ENCODE peak calls at places on chromosomes 3 and 15, in eight cellular contexts. One of them, this sample, is unnamed.

GRCh38 chr3:12632523-12632922 is 31.4 kb downstream of the RAF1 start:
- DNase-seq in left ventricle myocardium inferior: no peak
- DNase-seq in naive thymus-derived CD4-positive, alpha-beta T cell: no peak
- DNase-seq in pancreas: no peak
- DNase-seq in right lobe of liver: no peak
- DNase-seq in AG04450: no peak
- DNase-seq in tibial nerve: no peak
- DNase-seq in dorsolateral prefrontal cortex: no peak
- DNase-seq in this sample: no peak

GRCh38 chr15:62165029-62165792 is at the start of gene C2CD4B:
- DNase-seq in left ventricle myocardium inferior: peak; percentile 68
- DNase-seq in naive thymus-derived CD4-positive, alpha-beta T cell: no peak
- DNase-seq in pancreas: peak; percentile 96
- DNase-seq in right lobe of liver: peak; percentile 74
- DNase-seq in AG04450: no peak
- DNase-seq in tibial nerve: no peak
- DNase-seq in dorsolateral prefrontal cortex: no peak
- DNase-seq in this sample: no peak

GRCh38 chr3:56295161-56295560 is 173.1 kb downstream of the ERC2 start:
- DNase-seq in left ventricle myocardium inferior: no peak
- DNase-seq in naive thymus-derived CD4-positive, alpha-beta T cell: no peak
- DNase-seq in pancreas: no peak
- DNase-seq in right lobe of liver: no peak
- DNase-seq in AG04450: no peak
- DNase-seq in tibial nerve: no peak
- DNase-seq in dorsolateral prefrontal cortex: no peak
- DNase-seq in this sample: no peak

GRCh38 chr3:160928183-160928718 is 172.2 kb downstream of the PPM1L start:
- DNase-seq in left ventricle myocardium inferior: no peak
- DNase-seq in naive thymus-derived CD4-positive, alpha-beta T cell: no peak
- DNase-seq in pancreas: no peak
- DNase-seq in right lobe of liver: no peak
- DNase-seq in AG04450: no peak
- DNase-seq in tibial nerve: no peak
- DNase-seq in dorsolateral prefrontal cortex: no peak
- DNase-seq in this sample: no peak

GRCh38 chr15:69104050-69104750 is 56.2 kb upstream of the GLCE start:
- DNase-seq in left ventricle myocardium inferior: no peak
- DNase-seq in naive thymus-derived CD4-positive, alpha-beta T cell: no peak
- DNase-seq in pancreas: no peak
- DNase-seq in right lobe of liver: no peak
- DNase-seq in AG04450: no peak
- DNase-seq in tibial nerve: no peak
- DNase-seq in dorsolateral prefrontal cortex: no peak
- DNase-seq in this sample: no peak

GRCh38 chr15:85406916-85407315 is 26.5 kb downstream of the AKAP13 start:
- DNase-seq in left ventricle myocardium inferior: no peak
- DNase-seq in naive thymus-derived CD4-positive, alpha-beta T cell: no peak
- DNase-seq in pancreas: no peak
- DNase-seq in right lobe of liver: no peak
- DNase-seq in AG04450: no peak
- DNase-seq in tibial nerve: no peak
- DNase-seq in dorsolateral prefrontal cortex: no peak
- DNase-seq in this sample: no peak

GRCh38 chr15:85754993-85755392 is 39.7 kb downstream of the KLHL25 start:
- DNase-seq in left ventricle myocardium inferior: peak; percentile 61
- DNase-seq in naive thymus-derived CD4-positive, alpha-beta T cell: no peak
- DNase-seq in pancreas: no peak
- DNase-seq in right lobe of liver: peak; percentile 67
- DNase-seq in AG04450: no peak
- DNase-seq in tibial nerve: peak; percentile 11
- DNase-seq in dorsolateral prefrontal cortex: peak; percentile 47
- DNase-seq in this sample: no peak

GRCh38 chr15:62559049-62559733 is 394.1 kb upstream of the C2CD4B start:
- DNase-seq in left ventricle myocardium inferior: peak; percentile 53
- DNase-seq in naive thymus-derived CD4-positive, alpha-beta T cell: no peak
- DNase-seq in pancreas: no peak
- DNase-seq in right lobe of liver: no peak
- DNase-seq in AG04450: no peak
- DNase-seq in tibial nerve: no peak
- DNase-seq in dorsolateral prefrontal cortex: no peak
- DNase-seq in this sample: no peak

GRCh38 chr3:23894166-23895061 is 22.4 kb downstream of the NKIRAS1 start:
- DNase-seq in left ventricle myocardium inferior: no peak
- DNase-seq in naive thymus-derived CD4-positive, alpha-beta T cell: no peak
- DNase-seq in pancreas: no peak
- DNase-seq in right lobe of liver: no peak
- DNase-seq in AG04450: no peak
- DNase-seq in tibial nerve: no peak
- DNase-seq in dorsolateral prefrontal cortex: no peak
- DNase-seq in this sample: no peak

GRCh38 chr15:72481015-72481659 is 7.0 kb downstream of the ARIH1 start:
- DNase-seq in left ventricle myocardium inferior: no peak
- DNase-seq in naive thymus-derived CD4-positive, alpha-beta T cell: no peak
- DNase-seq in pancreas: no peak
- DNase-seq in right lobe of liver: no peak
- DNase-seq in AG04450: no peak
- DNase-seq in tibial nerve: no peak
- DNase-seq in dorsolateral prefrontal cortex: no peak
- DNase-seq in this sample: no peak

GRCh38 chr3:86914651-86915050 is 76.3 kb downstream of the VGLL3 start:
- DNase-seq in left ventricle myocardium inferior: no peak
- DNase-seq in naive thymus-derived CD4-positive, alpha-beta T cell: no peak
- DNase-seq in pancreas: no peak
- DNase-seq in right lobe of liver: no peak
- DNase-seq in AG04450: no peak
- DNase-seq in tibial nerve: no peak
- DNase-seq in dorsolateral prefrontal cortex: no peak
- DNase-seq in this sample: no peak

GRCh38 chr3:53780171-53780570 is 66.0 kb downstream of the CHDH start:
- DNase-seq in left ventricle myocardium inferior: no peak
- DNase-seq in naive thymus-derived CD4-positive, alpha-beta T cell: no peak
- DNase-seq in pancreas: no peak
- DNase-seq in right lobe of liver: no peak
- DNase-seq in AG04450: no peak
- DNase-seq in tibial nerve: no peak
- DNase-seq in dorsolateral prefrontal cortex: no peak
- DNase-seq in this sample: no peak

GRCh38 chr3:67400476-67400875 is 253.9 kb downstream of the SUCLG2 start:
- DNase-seq in left ventricle myocardium inferior: no peak
- DNase-seq in naive thymus-derived CD4-positive, alpha-beta T cell: no peak
- DNase-seq in pancreas: no peak
- DNase-seq in right lobe of liver: no peak
- DNase-seq in AG04450: no peak
- DNase-seq in tibial nerve: no peak
- DNase-seq in dorsolateral prefrontal cortex: no peak
- DNase-seq in this sample: no peak

GRCh38 chr3:136350557-136350956 is 100.4 kb downstream of the PCCB start:
- DNase-seq in left ventricle myocardium inferior: no peak
- DNase-seq in naive thymus-derived CD4-positive, alpha-beta T cell: no peak
- DNase-seq in pancreas: no peak
- DNase-seq in right lobe of liver: no peak
- DNase-seq in AG04450: peak; percentile 55
- DNase-seq in tibial nerve: no peak
- DNase-seq in dorsolateral prefrontal cortex: no peak
- DNase-seq in this sample: no peak

GRCh38 chr15:55576911-55577310 is 11.2 kb downstream of the PYGO1 start:
- DNase-seq in left ventricle myocardium inferior: no peak
- DNase-seq in naive thymus-derived CD4-positive, alpha-beta T cell: no peak
- DNase-seq in pancreas: no peak
- DNase-seq in right lobe of liver: no peak
- DNase-seq in AG04450: no peak
- DNase-seq in tibial nerve: no peak
- DNase-seq in dorsolateral prefrontal cortex: no peak
- DNase-seq in this sample: no peak

GRCh38 chr3:111333642-111334041 is 208.4 kb upstream of the CD96 start:
- DNase-seq in left ventricle myocardium inferior: no peak
- DNase-seq in naive thymus-derived CD4-positive, alpha-beta T cell: no peak
- DNase-seq in pancreas: no peak
- DNase-seq in right lobe of liver: no peak
- DNase-seq in AG04450: no peak
- DNase-seq in tibial nerve: no peak
- DNase-seq in dorsolateral prefrontal cortex: no peak
- DNase-seq in this sample: peak; percentile 35

GRCh38 chr3:43423634-43424033 is 137.3 kb downstream of the SNRK start:
- DNase-seq in left ventricle myocardium inferior: no peak
- DNase-seq in naive thymus-derived CD4-positive, alpha-beta T cell: no peak
- DNase-seq in pancreas: no peak
- DNase-seq in right lobe of liver: no peak
- DNase-seq in AG04450: no peak
- DNase-seq in tibial nerve: no peak
- DNase-seq in dorsolateral prefrontal cortex: no peak
- DNase-seq in this sample: no peak

GRCh38 chr3:43418601-43419272 is 132.4 kb downstream of the SNRK start:
- DNase-seq in left ventricle myocardium inferior: no peak
- DNase-seq in naive thymus-derived CD4-positive, alpha-beta T cell: no peak
- DNase-seq in pancreas: peak; percentile 37
- DNase-seq in right lobe of liver: no peak
- DNase-seq in AG04450: no peak
- DNase-seq in tibial nerve: no peak
- DNase-seq in dorsolateral prefrontal cortex: no peak
- DNase-seq in this sample: no peak

GRCh38 chr3:43426388-43426787 is 140.0 kb downstream of the SNRK start:
- DNase-seq in left ventricle myocardium inferior: peak; percentile 69
- DNase-seq in naive thymus-derived CD4-positive, alpha-beta T cell: no peak
- DNase-seq in pancreas: no peak
- DNase-seq in right lobe of liver: no peak
- DNase-seq in AG04450: no peak
- DNase-seq in tibial nerve: no peak
- DNase-seq in dorsolateral prefrontal cortex: no peak
- DNase-seq in this sample: no peak

GRCh38 chr3:43425829-43426228 is 139.5 kb downstream of the SNRK start:
- DNase-seq in left ventricle myocardium inferior: no peak
- DNase-seq in naive thymus-derived CD4-positive, alpha-beta T cell: no peak
- DNase-seq in pancreas: no peak
- DNase-seq in right lobe of liver: no peak
- DNase-seq in AG04450: no peak
- DNase-seq in tibial nerve: no peak
- DNase-seq in dorsolateral prefrontal cortex: no peak
- DNase-seq in this sample: no peak

GRCh38 chr3:43423142-43423541 is 136.8 kb downstream of the SNRK start:
- DNase-seq in left ventricle myocardium inferior: peak; percentile 29
- DNase-seq in naive thymus-derived CD4-positive, alpha-beta T cell: no peak
- DNase-seq in pancreas: peak; percentile 86
- DNase-seq in right lobe of liver: no peak
- DNase-seq in AG04450: no peak
- DNase-seq in tibial nerve: no peak
- DNase-seq in dorsolateral prefrontal cortex: no peak
- DNase-seq in this sample: no peak
- H3K27ac ChIP-seq in left ventricle myocardium inferior: peak overlapping the region; percentile 82
- H3K27ac ChIP-seq in naive thymus-derived CD4-positive, alpha-beta T cell: no peak overlapping the region
- H3K27ac ChIP-seq in pancreas: peak overlapping the region; percentile 65
- H3K27ac ChIP-seq in right lobe of liver: no peak overlapping the region
- H3K27ac ChIP-seq in AG04450: no peak overlapping the region
- H3K27ac ChIP-seq in tibial nerve: no peak overlapping the region
- H3K27ac ChIP-seq in dorsolateral prefrontal cortex: no peak overlapping the region
- H3K27ac ChIP-seq in this sample: no peak overlapping the region

DNA sequence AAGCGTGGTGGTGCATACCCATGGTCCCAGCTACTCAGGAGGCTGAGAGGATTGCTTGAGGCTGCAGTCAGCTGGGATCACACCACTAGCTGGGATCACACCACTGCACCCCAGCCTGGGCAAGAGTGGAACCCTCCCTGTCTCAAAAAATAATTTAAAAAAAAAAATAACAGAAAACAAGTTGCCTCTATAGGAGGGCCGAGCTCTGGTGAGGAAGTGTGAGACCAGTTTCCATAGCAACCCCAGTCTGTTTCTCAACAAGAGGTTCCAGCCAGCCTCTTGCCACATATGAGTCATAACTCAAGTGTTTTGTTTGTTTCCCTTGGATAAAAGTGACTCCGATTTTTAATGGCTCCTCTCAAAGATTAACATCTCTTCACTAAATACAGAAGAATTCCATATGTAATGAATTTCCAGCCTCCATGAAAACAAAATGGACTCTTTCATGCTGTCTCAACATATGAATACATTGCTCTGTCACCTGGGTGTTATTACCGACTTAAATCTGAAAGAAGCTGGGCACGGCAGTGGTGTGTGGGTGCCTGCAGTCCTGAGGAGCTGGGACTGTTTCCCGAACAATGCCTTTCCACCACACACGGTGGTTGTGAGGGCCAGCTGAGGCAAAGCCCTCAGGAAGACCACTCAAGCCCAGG is 19.7 kb downstream of the TMEM43 start:
- DNase-seq in left ventricle myocardium inferior: peak; percentile 38
- DNase-seq in naive thymus-derived CD4-positive, alpha-beta T cell: peak; percentile 45
- DNase-seq in pancreas: no peak
- DNase-seq in right lobe of liver: no peak
- DNase-seq in AG04450: peak; percentile 97
- DNase-seq in tibial nerve: peak; percentile 60
- DNase-seq in dorsolateral prefrontal cortex: no peak
- DNase-seq in this sample: peak; percentile 87
- H3K27ac ChIP-seq in left ventricle myocardium inferior: peak overlapping the region; percentile 89
- H3K27ac ChIP-seq in naive thymus-derived CD4-positive, alpha-beta T cell: peak overlapping the region; percentile 79
- H3K27ac ChIP-seq in pancreas: peak overlapping the region; percentile 90
- H3K27ac ChIP-seq in right lobe of liver: peak overlapping the region; percentile 75
- H3K27ac ChIP-seq in AG04450: peak overlapping the region; percentile 99
- H3K27ac ChIP-seq in tibial nerve: peak overlapping the region; percentile 96
- H3K27ac ChIP-seq in dorsolateral prefrontal cortex: peak overlapping the region; percentile 82
- H3K27ac ChIP-seq in this sample: peak overlapping the region; percentile 97

DNA sequence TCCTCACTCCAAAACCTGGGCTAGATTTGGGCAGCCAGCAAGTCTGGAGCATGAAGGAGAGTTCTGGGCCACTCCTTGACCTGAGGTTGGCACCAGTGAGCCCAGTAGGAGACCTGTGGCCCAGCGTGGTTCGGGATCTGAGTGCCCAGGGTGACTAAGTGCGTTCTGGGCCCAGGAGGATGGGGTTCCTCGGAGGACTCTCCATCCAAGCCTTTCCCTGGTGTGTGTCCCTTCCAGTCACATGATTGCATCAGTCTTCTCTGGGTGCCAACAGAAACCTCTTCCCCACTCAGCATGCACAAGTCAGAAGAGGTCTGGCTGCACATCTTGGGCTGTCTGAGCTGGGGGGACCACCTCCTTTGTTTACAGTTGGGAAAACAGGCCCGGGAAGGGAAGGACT is 14.9 kb downstream of the TMEM43 start:
- DNase-seq in left ventricle myocardium inferior: no peak
- DNase-seq in naive thymus-derived CD4-positive, alpha-beta T cell: no peak
- DNase-seq in pancreas: no peak
- DNase-seq in right lobe of liver: no peak
- DNase-seq in AG04450: no peak
- DNase-seq in tibial nerve: no peak
- DNase-seq in dorsolateral prefrontal cortex: no peak
- DNase-seq in this sample: no peak
- H3K27ac ChIP-seq in left ventricle myocardium inferior: no peak overlapping the region
- H3K27ac ChIP-seq in naive thymus-derived CD4-positive, alpha-beta T cell: no peak overlapping the region
- H3K27ac ChIP-seq in pancreas: no peak overlapping the region
- H3K27ac ChIP-seq in right lobe of liver: no peak overlapping the region
- H3K27ac ChIP-seq in AG04450: no peak overlapping the region
- H3K27ac ChIP-seq in tibial nerve: no peak overlapping the region
- H3K27ac ChIP-seq in dorsolateral prefrontal cortex: no peak overlapping the region
- H3K27ac ChIP-seq in this sample: peak overlapping the region; percentile 94

DNA sequence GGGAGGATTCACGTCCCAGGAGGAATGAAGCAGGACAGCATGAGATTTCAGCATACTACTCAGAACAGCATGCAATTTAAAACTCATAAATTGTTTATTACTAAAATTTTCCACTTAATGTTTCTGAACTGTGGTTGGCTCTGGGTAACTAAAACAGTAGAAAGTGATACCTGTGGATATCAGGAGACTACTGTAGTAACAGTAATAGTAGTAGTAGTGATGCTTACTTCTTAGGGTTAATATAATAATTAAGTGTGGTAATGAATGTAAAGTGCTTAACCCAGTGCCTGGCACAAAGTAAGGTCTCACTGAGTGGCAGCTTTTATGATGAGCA is 117.2 kb downstream of the NR1I2 start:
- DNase-seq in left ventricle myocardium inferior: no peak
- DNase-seq in naive thymus-derived CD4-positive, alpha-beta T cell: no peak
- DNase-seq in pancreas: no peak
- DNase-seq in right lobe of liver: no peak
- DNase-seq in AG04450: no peak
- DNase-seq in tibial nerve: no peak
- DNase-seq in dorsolateral prefrontal cortex: no peak
- DNase-seq in this sample: no peak
- H3K27ac ChIP-seq in left ventricle myocardium inferior: no peak overlapping the region
- H3K27ac ChIP-seq in naive thymus-derived CD4-positive, alpha-beta T cell: no peak overlapping the region
- H3K27ac ChIP-seq in pancreas: no peak overlapping the region
- H3K27ac ChIP-seq in right lobe of liver: no peak overlapping the region
- H3K27ac ChIP-seq in AG04450: no peak overlapping the region
- H3K27ac ChIP-seq in tibial nerve: no peak overlapping the region
- H3K27ac ChIP-seq in dorsolateral prefrontal cortex: no peak overlapping the region
- H3K27ac ChIP-seq in this sample: no peak overlapping the region

This sample was measured in RWPE1.